ENCODE peak calls at places on chromosomes 1 and 21, in nine cellular contexts. T, O, N, W, E, A, F, P and M are unnamed samples.

GRCh38 chr1:70486676-70487470 is 75.8 kb downstream of the CTH start:
- DNase-seq in P (no peak), A (peak; percentile 92), T (peak; percentile 39), F (no peak), N (peak; percentile 60), W (no peak), O (no peak), E (peak; percentile 86), M (peak; percentile 39)

GRCh38 chr1:241401156-241401555 is 44.2 kb upstream of the RGS7 start:
- DNase-seq in E (no peak), A (no peak), T (no peak), P (no peak), O (no peak), W (no peak), N (no peak), F (no peak), M (no peak)

GRCh38 chr1:176893625-176894352 is 270.7 kb downstream of the ASTN1 start:
- DNase-seq in E (no peak), F (no peak), N (no peak), T (no peak), W (no peak), A (no peak), P (no peak), O (no peak), M (no peak)

GRCh38 chr1:170864238-170864637 is 71.1 kb upstream of the MROH9 start:
- DNase-seq in P (peak; percentile 13), W (no peak), F (no peak), A (peak; percentile 3), N (peak; percentile 56), T (peak; percentile 29), E (no peak), O (no peak), M (no peak)

GRCh38 chr21:15051652-15052554 is 12.9 kb downstream of the NRIP1 start:
- DNase-seq in N (no peak), P (no peak), A (peak; percentile 47), O (no peak), F (peak; percentile 25), W (peak; percentile 28), T (no peak), E (no peak), M (no peak)

GRCh38 chr1:184150776-184151531 is 99.4 kb downstream of the TSEN15 start:
- DNase-seq in N (peak; percentile 57), E (no peak), A (peak; percentile 36), O (peak; percentile 9), P (no peak), W (peak; percentile 13), T (peak; percentile 48), F (no peak), M (no peak)

GRCh38 chr1:221644176-221644510 is 97.7 kb downstream of the DUSP10 start:
- DNase-seq in O (no peak), T (no peak), F (no peak), N (no peak), E (no peak), A (no peak), W (no peak), P (no peak), M (no peak)

GRCh38 chr1:1380860-1381259 is 5.9 kb upstream of the AURKAIP1 start:
- DNase-seq in E (no peak), P (no peak), N (no peak), W (no peak), O (no peak), T (no peak), F (no peak), A (no peak), M (no peak)

GRCh38 chr1:44237721-44238457 is 24.6 kb downstream of the DMAP1 start:
- DNase-seq in P (no peak), W (peak; percentile 89), A (peak; percentile 25), T (peak; percentile 42), F (peak; percentile 92), E (peak; percentile 94), N (peak; percentile 55), O (peak; percentile 40), M (no peak)

GRCh38 chr1:215040190-215040589 is 42.3 kb upstream of the KCNK2 start:
- DNase-seq in F (no peak), P (no peak), A (no peak), W (no peak), N (no peak), E (no peak), O (no peak), T (no peak), M (no peak)

GRCh38 chr1:218573871-218574270 is 228.7 kb downstream of the TGFB2 start:
- DNase-seq in P (no peak), N (no peak), E (no peak), W (no peak), T (no peak), A (no peak), F (no peak), O (no peak), M (no peak)

GRCh38 chr1:23370744-23371710 is 1.4 kb upstream of the ZNF436 start:
- DNase-seq in T (peak; percentile 66), F (peak; percentile 80), P (no peak), W (peak; percentile 26), O (peak; percentile 82), N (peak; percentile 35), A (no peak), E (no peak), M (no peak)

GRCh38 chr1:9201421-9202239 is 32.9 kb upstream of the H6PD start:
- DNase-seq in O (peak; percentile 48), P (peak; percentile 22), F (no peak), T (no peak), A (peak; percentile 86), N (peak; percentile 36), E (peak; percentile 80), W (peak; percentile 18), M (no peak)

GRCh38 chr1:151898519-151898991 is 10.8 kb downstream of the THEM4 start:
- DNase-seq in N (no peak), F (no peak), W (peak; percentile 36), O (peak; percentile 18), P (no peak), A (no peak), E (no peak), T (no peak), M (peak; percentile 28)

GRCh38 chr1:164087893-164088292 is 471.1 kb upstream of the PBX1 start:
- DNase-seq in W (no peak), E (no peak), P (no peak), O (no peak), N (no peak), A (no peak), T (no peak), F (no peak), M (no peak)
- H3K4me3 ChIP-seq in W (no peak overlapping the region), E (no peak overlapping the region), P (no peak overlapping the region), O (no peak overlapping the region), N (no peak overlapping the region), A (no peak overlapping the region), T (no peak overlapping the region), F (no peak overlapping the region), M (no peak overlapping the region)

GRCh38 chr21:33641339-33642026 is at the start of gene CRYZL1:
- DNase-seq in O (peak; percentile 99), T (peak; percentile 100), P (peak; percentile 100), F (peak; percentile 100), A (peak; percentile 99), N (peak; percentile 100), W (peak; percentile 100), E (peak; percentile 100), M (peak; percentile 100)
- TF ChIP-seq POLR2A in O (peak; percentile 62), T (no peak), P (peak; percentile 37), F (peak; percentile 89), A (peak; percentile 69), N (peak; percentile 50), W (peak; percentile 80), E (no peak), M (no peak)

GRCh38 chr1:36148821-36149236 is 457 bp downstream of the TRAPPC3 start:
- DNase-seq in T (no peak), F (no peak), W (no peak), A (no peak), E (no peak), N (no peak), P (no peak), O (no peak), M (no peak)
- H3K4me1 ChIP-seq in T (peaks cover 28% of the 10 kb centered on the region), F (peaks cover 34% of the 10 kb centered on the region), W (peaks cover 26% of the 10 kb centered on the region), A (peaks cover 17% of the 10 kb centered on the region), E (peaks cover 56% of the 10 kb centered on the region), N (peaks cover 32% of the 10 kb centered on the region), P (no peaks in the 10 kb centered on the region), O (peaks cover 31% of the 10 kb centered on the region), M (peaks cover 36% of the 10 kb centered on the region)

DNA sequence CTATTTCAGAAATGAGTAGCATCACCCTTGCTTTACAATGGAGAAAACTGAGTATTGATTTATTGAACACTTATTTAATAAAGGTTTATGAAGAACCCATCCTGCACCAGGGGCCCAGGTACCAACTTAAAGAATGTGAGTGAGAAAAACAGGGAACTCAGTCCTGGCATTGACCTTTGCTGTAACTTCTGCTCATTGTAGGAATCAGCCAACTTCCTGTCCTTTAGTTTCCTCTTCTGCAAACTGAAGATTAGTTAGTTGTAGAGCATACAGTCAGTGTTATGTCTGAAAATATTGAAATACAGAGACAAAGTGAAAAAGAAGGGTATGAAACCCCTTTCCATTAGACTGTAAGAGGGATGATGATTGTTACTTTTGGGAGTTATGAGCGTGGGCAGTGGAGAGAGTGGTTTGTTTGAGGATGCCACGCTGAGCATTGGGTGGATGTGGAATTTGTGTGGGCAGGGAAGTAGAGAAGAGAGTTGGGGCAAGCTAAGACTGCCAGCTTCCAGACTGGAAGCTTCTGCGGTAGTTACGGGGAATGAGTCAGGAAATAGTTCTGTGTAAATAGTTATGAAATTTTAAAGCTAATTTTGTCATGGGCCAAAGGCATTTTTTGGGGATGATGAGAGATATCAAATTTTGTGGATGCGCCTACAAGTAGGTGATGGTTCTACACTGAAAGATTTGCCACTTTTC is 89.2 kb downstream of the GPR88 start:
- DNase-seq in A (peak; percentile 86), E (no peak), P (no peak), F (no peak), W (no peak), N (no peak), T (no peak), O (peak; percentile 76), M (no peak)
- H3K4me3 ChIP-seq in A (no peak overlapping the region), E (no peak overlapping the region), P (no peak overlapping the region), F (no peak overlapping the region), W (no peak overlapping the region), N (no peak overlapping the region), T (no peak overlapping the region), O (no peak overlapping the region), M (no peak overlapping the region)

GRCh38 chr1:155609515-155610256 is at the start of gene MSTO1:
- DNase-seq in A (peak; percentile 98), F (peak; percentile 98), E (peak; percentile 99), O (peak; percentile 96), N (peak; percentile 98), T (peak; percentile 98), W (peak; percentile 97), P (peak; percentile 95), M (peak; percentile 97)
- TF ChIP-seq POLR2A in A (peak; percentile 66), F (peak; percentile 88), E (no peak), O (peak; percentile 70), N (no peak), T (no peak), W (peak; percentile 40), P (no peak), M (no peak)